ENCODE peak calls at places on chromosome 21, in five cellular contexts. A is hepatic stellate cell; T is GM12878; M is T-helper 2 cell treated with Interferon-gamma antibody and Interleukin-4, amounts not matched to agents 5 μg/mL and 100 μg/mL, for 36 hours; Y is sigmoid colon. U is an unnamed sample.

GRCh38 chr21:45388011-45388521 is 16.9 kb upstream of the COL18A1 start:
- DNase-seq in A (peak; percentile 42), T (no peak), M (no peak), Y (peak; percentile 66), U (no peak)

GRCh38 chr21:44736291-44737004 is 25.1 kb upstream of the TSPEAR start:
- DNase-seq in A (no peak), T (no peak), M (no peak), Y (no peak), U (no peak)

GRCh38 chr21:9741343-9741742 is 780.0 kb upstream of the TPTE start:
- DNase-seq in A (no peak), T (no peak), M (no peak), Y (no peak), U (no peak)

GRCh38 chr21:45049725-45050359 is 24.5 kb upstream of the ADARB1 start:
- DNase-seq in A (no peak), T (no peak), M (no peak), Y (no peak), U (no peak)

GRCh38 chr21:15211491-15212133 is 146.8 kb upstream of the NRIP1 start:
- DNase-seq in A (no peak), T (no peak), M (no peak), Y (no peak), U (no peak)

GRCh38 chr21:38777521-38777920 is 28.2 kb upstream of the ETS2 start:
- DNase-seq in A (no peak), T (no peak), M (peak; percentile 28), Y (no peak), U (no peak)

GRCh38 chr21:35048183-35048601 is 910 bp downstream of the RUNX1 start:
- DNase-seq in A (no peak), T (no peak), M (peak; percentile 33), Y (no peak), U (no peak)

GRCh38 chr21:36584980-36585940 is 105.3 kb upstream of the CLDN14 start:
- DNase-seq in A (no peak), T (no peak), M (peak; percentile 11), Y (no peak), U (peak; percentile 5)

GRCh38 chr21:35316933-35317332 is 267.8 kb upstream of the RUNX1 start:
- DNase-seq in A (peak; percentile 7), T (no peak), M (peak; percentile 66), Y (no peak), U (no peak)